ENCODE peak calls at places on chromosomes 12 and 14, in eight cellular contexts. One of them, this sample, is unnamed.

GRCh38 chr14:65637780-65638179 is 225.2 kb downstream of the FUT8 start:
- DNase-seq in NCI-H1417: no peak
- DNase-seq in Kasumi-1: no peak
- DNase-seq in choroid plexus epithelial cell: no peak
- DNase-seq in H4: peak
- DNase-seq in Caki2: peak
- DNase-seq in stimulated activated CD4-positive, alpha-beta T cell treated with anti-CD3 and anti-CD28 coated beads, TNF-alpha, amount 100 ng/mL, for 4 hours: peak
- DNase-seq in mucosa of gallbladder: no peak
- DNase-seq in this sample: no peak

GRCh38 chr14:87866116-87866515 is 126.9 kb downstream of the GALC start:
- DNase-seq in NCI-H1417: no peak
- DNase-seq in Kasumi-1: no peak
- DNase-seq in choroid plexus epithelial cell: no peak
- DNase-seq in H4: no peak
- DNase-seq in Caki2: peak
- DNase-seq in stimulated activated CD4-positive, alpha-beta T cell treated with anti-CD3 and anti-CD28 coated beads, TNF-alpha, amount 100 ng/mL, for 4 hours: no peak
- DNase-seq in mucosa of gallbladder: no peak
- DNase-seq in this sample: no peak

GRCh38 chr14:78448483-78449094 is 278.4 kb downstream of the NRXN3 start:
- DNase-seq in NCI-H1417: peak
- DNase-seq in Kasumi-1: peak
- DNase-seq in choroid plexus epithelial cell: peak
- DNase-seq in H4: no peak
- DNase-seq in Caki2: peak
- DNase-seq in stimulated activated CD4-positive, alpha-beta T cell treated with anti-CD3 and anti-CD28 coated beads, TNF-alpha, amount 100 ng/mL, for 4 hours: no peak
- DNase-seq in mucosa of gallbladder: peak
- DNase-seq in this sample: no peak

GRCh38 chr12:68959457-68960161 is 26.6 kb upstream of the CPM start:
- DNase-seq in NCI-H1417: no peak
- DNase-seq in Kasumi-1: no peak
- DNase-seq in choroid plexus epithelial cell: no peak
- DNase-seq in H4: no peak
- DNase-seq in Caki2: no peak
- DNase-seq in stimulated activated CD4-positive, alpha-beta T cell treated with anti-CD3 and anti-CD28 coated beads, TNF-alpha, amount 100 ng/mL, for 4 hours: no peak
- DNase-seq in mucosa of gallbladder: no peak
- DNase-seq in this sample: no peak

GRCh38 chr12:119841433-119842210 is 35.5 kb downstream of the CIT start:
- DNase-seq in NCI-H1417: no peak
- DNase-seq in Kasumi-1: no peak
- DNase-seq in choroid plexus epithelial cell: peak
- DNase-seq in H4: peak
- DNase-seq in Caki2: no peak
- DNase-seq in stimulated activated CD4-positive, alpha-beta T cell treated with anti-CD3 and anti-CD28 coated beads, TNF-alpha, amount 100 ng/mL, for 4 hours: no peak
- DNase-seq in mucosa of gallbladder: no peak
- DNase-seq in this sample: no peak

GRCh38 chr14:70096866-70097265 is 91.9 kb downstream of the SLC8A3 start:
- DNase-seq in NCI-H1417: peak
- DNase-seq in Kasumi-1: peak
- DNase-seq in choroid plexus epithelial cell: peak
- DNase-seq in H4: no peak
- DNase-seq in Caki2: no peak
- DNase-seq in stimulated activated CD4-positive, alpha-beta T cell treated with anti-CD3 and anti-CD28 coated beads, TNF-alpha, amount 100 ng/mL, for 4 hours: no peak
- DNase-seq in mucosa of gallbladder: no peak
- DNase-seq in this sample: no peak

GRCh38 chr14:101945171-101945570 is 19.2 kb upstream of the DYNC1H1 start:
- DNase-seq in NCI-H1417: no peak
- DNase-seq in Kasumi-1: no peak
- DNase-seq in choroid plexus epithelial cell: no peak
- DNase-seq in H4: no peak
- DNase-seq in Caki2: no peak
- DNase-seq in stimulated activated CD4-positive, alpha-beta T cell treated with anti-CD3 and anti-CD28 coated beads, TNF-alpha, amount 100 ng/mL, for 4 hours: no peak
- DNase-seq in mucosa of gallbladder: no peak
- DNase-seq in this sample: peak

GRCh38 chr14:103091041-103091882 is 3.3 kb upstream of the EXOC3L4 start:
- DNase-seq in NCI-H1417: peak
- DNase-seq in Kasumi-1: peak
- DNase-seq in choroid plexus epithelial cell: peak
- DNase-seq in H4: peak
- DNase-seq in Caki2: no peak
- DNase-seq in stimulated activated CD4-positive, alpha-beta T cell treated with anti-CD3 and anti-CD28 coated beads, TNF-alpha, amount 100 ng/mL, for 4 hours: peak
- DNase-seq in mucosa of gallbladder: peak
- DNase-seq in this sample: no peak

GRCh38 chr14:72419226-72419625 is 474.7 kb downstream of the DPF3 start:
- DNase-seq in NCI-H1417: no peak
- DNase-seq in Kasumi-1: no peak
- DNase-seq in choroid plexus epithelial cell: no peak
- DNase-seq in H4: no peak
- DNase-seq in Caki2: no peak
- DNase-seq in stimulated activated CD4-positive, alpha-beta T cell treated with anti-CD3 and anti-CD28 coated beads, TNF-alpha, amount 100 ng/mL, for 4 hours: no peak
- DNase-seq in mucosa of gallbladder: no peak
- DNase-seq in this sample: no peak

GRCh38 chr12:50597200-50598195 is 92.7 kb downstream of the DIP2B start:
- DNase-seq in NCI-H1417: no peak
- DNase-seq in Kasumi-1: peak
- DNase-seq in choroid plexus epithelial cell: peak
- DNase-seq in H4: no peak
- DNase-seq in Caki2: peak
- DNase-seq in stimulated activated CD4-positive, alpha-beta T cell treated with anti-CD3 and anti-CD28 coated beads, TNF-alpha, amount 100 ng/mL, for 4 hours: peak
- DNase-seq in mucosa of gallbladder: no peak
- DNase-seq in this sample: no peak

This sample was measured in sigmoid colon.